ENCODE peak calls at places on chromosome 11, in ten cellular contexts. R, L, U, B, S, M, X, Z, G and N are unnamed samples.
A peak's percentile ranks its signal among the peaks of the same experiment; 100 is the strongest.

GRCh38 chr11:83219095-83219494 is 25.6 kb downstream of the ANKRD42 start:
- DNase-seq in R (peak; percentile 8), L (no peak), U (no peak), B (no peak), S (peak; percentile 7), M (peak; percentile 5), X (no peak), Z (no peak), G (no peak), N (no peak)

GRCh38 chr11:106695506-106695905 is 322.8 kb downstream of the GUCY1A2 start:
- DNase-seq in R (no peak), L (peak; percentile 70), U (peak; percentile 86), B (no peak), S (peak; percentile 62), M (peak; percentile 10), X (no peak), Z (no peak), G (no peak), N (peak; percentile 33)

GRCh38 chr11:119764108-119764874 is 35.3 kb upstream of the NECTIN1 start:
- DNase-seq in R (no peak), L (peak; percentile 24), U (no peak), B (no peak), S (peak; percentile 42), M (peak; percentile 62), X (no peak), Z (no peak), G (peak; percentile 48), N (peak; percentile 69)

GRCh38 chr11:110908401-110909106 is 196.3 kb upstream of the ARHGAP20 start:
- DNase-seq in R (peak; percentile 11), L (peak; percentile 97), U (peak; percentile 92), B (no peak), S (peak; percentile 69), M (peak; percentile 53), X (no peak), Z (no peak), G (no peak), N (peak; percentile 69)

GRCh38 chr11:94826415-94826814 is 58.3 kb downstream of the AMOTL1 start:
- DNase-seq in R (no peak), L (no peak), U (no peak), B (no peak), S (no peak), M (no peak), X (no peak), Z (no peak), G (no peak), N (no peak)

GRCh38 chr11:10305262-10305963 is 540 bp downstream of the ADM start:
- DNase-seq in R (no peak), L (no peak), U (peak; percentile 33), B (no peak), S (peak; percentile 51), M (peak; percentile 78), X (peak; percentile 52), Z (no peak), G (peak; percentile 52), N (peak; percentile 25)

GRCh38 chr11:120219157-120219934 is 8.5 kb downstream of the OAF start:
- DNase-seq in R (no peak), L (no peak), U (no peak), B (no peak), S (no peak), M (no peak), X (no peak), Z (no peak), G (peak; percentile 39), N (no peak)

GRCh38 chr11:9076661-9077060 is 14.7 kb downstream of the SCUBE2 start:
- DNase-seq in R (no peak), L (peak; percentile 55), U (no peak), B (no peak), S (no peak), M (no peak), X (no peak), Z (no peak), G (no peak), N (no peak)

GRCh38 chr11:32118025-32118974 is 27.4 kb downstream of the RCN1 start:
- DNase-seq in R (no peak), L (peak; percentile 77), U (peak; percentile 85), B (no peak), S (peak; percentile 54), M (no peak), X (no peak), Z (no peak), G (no peak), N (peak; percentile 25)

GRCh38 chr11:31871310-31872073 is 60.4 kb upstream of the PAX6 start:
- DNase-seq in R (no peak), L (no peak), U (no peak), B (no peak), S (no peak), M (no peak), X (no peak), Z (no peak), G (no peak), N (no peak)

GRCh38 chr11:46203746-46204145 is 73.7 kb upstream of the CREB3L1 start:
- DNase-seq in R (no peak), L (no peak), U (no peak), B (no peak), S (no peak), M (no peak), X (no peak), Z (no peak), G (no peak), N (no peak)

GRCh38 chr11:95891423-95892177 is 32.3 kb downstream of the MTMR2 start:
- DNase-seq in R (no peak), L (no peak), U (peak; percentile 38), B (peak; percentile 63), S (no peak), M (peak; percentile 5), X (no peak), Z (no peak), G (no peak), N (no peak)

GRCh38 chr11:79039122-79039521 is 401.7 kb downstream of the TENM4 start:
- DNase-seq in R (no peak), L (no peak), U (no peak), B (no peak), S (no peak), M (no peak), X (no peak), Z (no peak), G (no peak), N (peak; percentile 62)

GRCh38 chr11:103871923-103872551 is 164.4 kb upstream of the DDI1 start:
- DNase-seq in R (no peak), L (no peak), U (no peak), B (no peak), S (no peak), M (no peak), X (no peak), Z (no peak), G (no peak), N (peak; percentile 23)

GRCh38 chr11:13335319-13335718 is 57.7 kb downstream of the BMAL1 start:
- DNase-seq in R (peak; percentile 41), L (peak; percentile 62), U (peak; percentile 80), B (peak; percentile 82), S (peak; percentile 81), M (peak; percentile 55), X (peak; percentile 64), Z (peak; percentile 58), G (peak; percentile 43), N (peak; percentile 90)

GRCh38 chr11:67421421-67422031 is 6.0 kb downstream of the CARNS1 start:
- DNase-seq in R (no peak), L (no peak), U (no peak), B (no peak), S (no peak), M (no peak), X (no peak), Z (no peak), G (no peak), N (no peak)
- TF ChIP-seq CTCF in R (peak; percentile 24), L (no peak), U (no peak), B (no peak), S (no peak), M (no peak), X (no peak), Z (no peak), G (no peak), N (no peak)

GRCh38 chr11:81422402-81422801 is 1311.3 kb downstream of the FAM181B start:
- DNase-seq in R (no peak), L (no peak), U (no peak), B (no peak), S (no peak), M (no peak), X (no peak), Z (no peak), G (no peak), N (no peak)

GRCh38 chr11:81420668-81421550 is 1312.8 kb downstream of the FAM181B start:
- DNase-seq in R (no peak), L (no peak), U (no peak), B (no peak), S (no peak), M (no peak), X (no peak), Z (no peak), G (no peak), N (no peak)
- H3K4me3 ChIP-seq in R (no peak overlapping the region), L (no peak overlapping the region), U (no peak overlapping the region), B (no peak overlapping the region), S (no peak overlapping the region), M (no peak overlapping the region), X (no peak overlapping the region), Z (no peak overlapping the region), G (no peak overlapping the region), N (no peak overlapping the region)

GRCh38 chr11:63277345-63277943 is 34.0 kb upstream of the SLC22A25 start:
- DNase-seq in R (peak; percentile 3), L (peak; percentile 23), U (no peak), B (no peak), S (no peak), M (no peak), X (no peak), Z (no peak), G (no peak), N (no peak)
- TF ChIP-seq CTCF in R (peak; percentile 30), L (peak; percentile 37), U (peak; percentile 3), B (no peak), S (no peak), M (no peak), X (no peak), Z (no peak), G (no peak), N (no peak)

GRCh38 chr11:2862950-2863618 is 22.5 kb downstream of the CDKN1C start:
- DNase-seq in R (no peak), L (no peak), U (no peak), B (no peak), S (no peak), M (no peak), X (no peak), Z (no peak), G (no peak), N (no peak)
- H3K4me3 ChIP-seq in R (no peak overlapping the region), L (no peak overlapping the region), U (no peak overlapping the region), B (peak overlapping the region; percentile 53), S (peak overlapping the region; percentile 6), M (no peak overlapping the region), X (no peak overlapping the region), Z (no peak overlapping the region), G (peak overlapping the region; percentile 29), N (no peak overlapping the region)